ENCODE peak calls at places on chromosome 22, in nine cellular contexts. One of them, this sample, is unnamed.

GRCh38 chr22:24060375-24060788 is 49.3 kb downstream of the CABIN1 start:
- DNase-seq in neural crest cell: no peak
- DNase-seq in GDM1: no peak
- DNase-seq in brain microvascular endothelial cell: peak
- DNase-seq in stimulated activated CD4-positive, alpha-beta T cell treated with anti-CD3 and anti-CD28 coated beads, TNF-alpha, amount 100 ng/mL, for 48 hours: no peak
- DNase-seq in HFF-Myc: peak
- DNase-seq in activated naive CD4-positive, alpha-beta T cell: no peak
- DNase-seq in NCI-H2081: no peak
- DNase-seq in right lobe of liver: no peak
- DNase-seq in this sample: no peak

GRCh38 chr22:47625531-47626427 is 863.3 kb downstream of the TBC1D22A start:
- DNase-seq in neural crest cell: no peak
- DNase-seq in activated naive CD4-positive, alpha-beta T cell: no peak
- DNase-seq in GDM1: no peak
- DNase-seq in HFF-Myc: no peak
- DNase-seq in NCI-H2081: no peak
- DNase-seq in stimulated activated CD4-positive, alpha-beta T cell treated with anti-CD3 and anti-CD28 coated beads, TNF-alpha, amount 100 ng/mL, for 48 hours: no peak
- DNase-seq in brain microvascular endothelial cell: no peak
- DNase-seq in right lobe of liver: no peak
- DNase-seq in this sample: no peak

GRCh38 chr22:21568207-21569075 is 927 bp downstream of the UBE2L3 start:
- DNase-seq in brain microvascular endothelial cell: no peak
- DNase-seq in neural crest cell: peak
- DNase-seq in activated naive CD4-positive, alpha-beta T cell: no peak
- DNase-seq in GDM1: no peak
- DNase-seq in HFF-Myc: no peak
- DNase-seq in NCI-H2081: no peak
- DNase-seq in right lobe of liver: peak
- DNase-seq in stimulated activated CD4-positive, alpha-beta T cell treated with anti-CD3 and anti-CD28 coated beads, TNF-alpha, amount 100 ng/mL, for 48 hours: no peak
- DNase-seq in this sample: no peak

GRCh38 chr22:31896472-31896871 is 47.9 kb upstream of the YWHAH start:
- DNase-seq in brain microvascular endothelial cell: no peak
- DNase-seq in right lobe of liver: no peak
- DNase-seq in stimulated activated CD4-positive, alpha-beta T cell treated with anti-CD3 and anti-CD28 coated beads, TNF-alpha, amount 100 ng/mL, for 48 hours: no peak
- DNase-seq in neural crest cell: no peak
- DNase-seq in HFF-Myc: no peak
- DNase-seq in GDM1: no peak
- DNase-seq in activated naive CD4-positive, alpha-beta T cell: no peak
- DNase-seq in NCI-H2081: no peak
- DNase-seq in this sample: no peak

GRCh38 chr22:49674479-49674830 is 153.2 kb downstream of the BRD1 start:
- DNase-seq in NCI-H2081: no peak
- DNase-seq in neural crest cell: no peak
- DNase-seq in activated naive CD4-positive, alpha-beta T cell: no peak
- DNase-seq in right lobe of liver: no peak
- DNase-seq in brain microvascular endothelial cell: no peak
- DNase-seq in GDM1: no peak
- DNase-seq in HFF-Myc: no peak
- DNase-seq in stimulated activated CD4-positive, alpha-beta T cell treated with anti-CD3 and anti-CD28 coated beads, TNF-alpha, amount 100 ng/mL, for 48 hours: no peak
- DNase-seq in this sample: no peak

GRCh38 chr22:44266811-44267760 is 45.7 kb downstream of the SHISAL1 start:
- DNase-seq in activated naive CD4-positive, alpha-beta T cell: no peak
- DNase-seq in brain microvascular endothelial cell: no peak
- DNase-seq in GDM1: no peak
- DNase-seq in HFF-Myc: no peak
- DNase-seq in right lobe of liver: no peak
- DNase-seq in neural crest cell: no peak
- DNase-seq in stimulated activated CD4-positive, alpha-beta T cell treated with anti-CD3 and anti-CD28 coated beads, TNF-alpha, amount 100 ng/mL, for 48 hours: no peak
- DNase-seq in NCI-H2081: no peak
- DNase-seq in this sample: no peak

GRCh38 chr22:37731804-37732471 is 35.1 kb downstream of the TRIOBP start:
- DNase-seq in brain microvascular endothelial cell: no peak
- DNase-seq in activated naive CD4-positive, alpha-beta T cell: no peak
- DNase-seq in GDM1: peak
- DNase-seq in HFF-Myc: no peak
- DNase-seq in stimulated activated CD4-positive, alpha-beta T cell treated with anti-CD3 and anti-CD28 coated beads, TNF-alpha, amount 100 ng/mL, for 48 hours: no peak
- DNase-seq in neural crest cell: no peak
- DNase-seq in NCI-H2081: no peak
- DNase-seq in right lobe of liver: no peak
- DNase-seq in this sample: no peak

GRCh38 chr22:34841321-34841901 is 224.5 kb upstream of the ISX start:
- DNase-seq in activated naive CD4-positive, alpha-beta T cell: no peak
- DNase-seq in stimulated activated CD4-positive, alpha-beta T cell treated with anti-CD3 and anti-CD28 coated beads, TNF-alpha, amount 100 ng/mL, for 48 hours: no peak
- DNase-seq in brain microvascular endothelial cell: no peak
- DNase-seq in NCI-H2081: no peak
- DNase-seq in neural crest cell: no peak
- DNase-seq in GDM1: no peak
- DNase-seq in HFF-Myc: no peak
- DNase-seq in right lobe of liver: no peak
- DNase-seq in this sample: no peak

GRCh38 chr22:28934026-28934425 is 50.7 kb downstream of the ZNRF3 start:
- DNase-seq in HFF-Myc: no peak
- DNase-seq in right lobe of liver: no peak
- DNase-seq in brain microvascular endothelial cell: no peak
- DNase-seq in neural crest cell: no peak
- DNase-seq in NCI-H2081: no peak
- DNase-seq in activated naive CD4-positive, alpha-beta T cell: no peak
- DNase-seq in GDM1: no peak
- DNase-seq in stimulated activated CD4-positive, alpha-beta T cell treated with anti-CD3 and anti-CD28 coated beads, TNF-alpha, amount 100 ng/mL, for 48 hours: no peak
- DNase-seq in this sample: no peak

GRCh38 chr22:45201678-45202332 is 38.1 kb downstream of the NUP50 start:
- DNase-seq in activated naive CD4-positive, alpha-beta T cell: no peak
- DNase-seq in stimulated activated CD4-positive, alpha-beta T cell treated with anti-CD3 and anti-CD28 coated beads, TNF-alpha, amount 100 ng/mL, for 48 hours: no peak
- DNase-seq in neural crest cell: no peak
- DNase-seq in HFF-Myc: no peak
- DNase-seq in right lobe of liver: no peak
- DNase-seq in NCI-H2081: no peak
- DNase-seq in brain microvascular endothelial cell: peak
- DNase-seq in GDM1: no peak
- DNase-seq in this sample: no peak

GRCh38 chr22:17205432-17205831 is 13.8 kb downstream of the ADA2 start:
- DNase-seq in HFF-Myc: no peak
- DNase-seq in activated naive CD4-positive, alpha-beta T cell: no peak
- DNase-seq in GDM1: no peak
- DNase-seq in right lobe of liver: no peak
- DNase-seq in stimulated activated CD4-positive, alpha-beta T cell treated with anti-CD3 and anti-CD28 coated beads, TNF-alpha, amount 100 ng/mL, for 48 hours: no peak
- DNase-seq in NCI-H2081: no peak
- DNase-seq in neural crest cell: no peak
- DNase-seq in brain microvascular endothelial cell: no peak
- DNase-seq in this sample: peak

GRCh38 chr22:43436536-43437267 is 24.9 kb downstream of the MPPED1 start:
- DNase-seq in NCI-H2081: no peak
- DNase-seq in brain microvascular endothelial cell: no peak
- DNase-seq in GDM1: no peak
- DNase-seq in neural crest cell: no peak
- DNase-seq in stimulated activated CD4-positive, alpha-beta T cell treated with anti-CD3 and anti-CD28 coated beads, TNF-alpha, amount 100 ng/mL, for 48 hours: no peak
- DNase-seq in activated naive CD4-positive, alpha-beta T cell: no peak
- DNase-seq in right lobe of liver: no peak
- DNase-seq in HFF-Myc: no peak
- DNase-seq in this sample: no peak

GRCh38 chr22:25748704-25749103 is 6.7 kb downstream of the MYO18B start:
- DNase-seq in neural crest cell: no peak
- DNase-seq in GDM1: no peak
- DNase-seq in right lobe of liver: peak
- DNase-seq in NCI-H2081: no peak
- DNase-seq in activated naive CD4-positive, alpha-beta T cell: no peak
- DNase-seq in HFF-Myc: no peak
- DNase-seq in stimulated activated CD4-positive, alpha-beta T cell treated with anti-CD3 and anti-CD28 coated beads, TNF-alpha, amount 100 ng/mL, for 48 hours: no peak
- DNase-seq in brain microvascular endothelial cell: no peak
- DNase-seq in this sample: no peak

GRCh38 chr22:44587004-44587793 is 89.2 kb upstream of the RTL6 start:
- DNase-seq in activated naive CD4-positive, alpha-beta T cell: no peak
- DNase-seq in brain microvascular endothelial cell: no peak
- DNase-seq in HFF-Myc: no peak
- DNase-seq in neural crest cell: no peak
- DNase-seq in stimulated activated CD4-positive, alpha-beta T cell treated with anti-CD3 and anti-CD28 coated beads, TNF-alpha, amount 100 ng/mL, for 48 hours: no peak
- DNase-seq in GDM1: no peak
- DNase-seq in right lobe of liver: no peak
- DNase-seq in NCI-H2081: peak
- DNase-seq in this sample: peak

GRCh38 chr22:27718186-27719032 is 83.1 kb downstream of the MN1 start:
- DNase-seq in HFF-Myc: peak
- DNase-seq in activated naive CD4-positive, alpha-beta T cell: no peak
- DNase-seq in NCI-H2081: no peak
- DNase-seq in right lobe of liver: peak
- DNase-seq in GDM1: no peak
- DNase-seq in brain microvascular endothelial cell: peak
- DNase-seq in neural crest cell: no peak
- DNase-seq in stimulated activated CD4-positive, alpha-beta T cell treated with anti-CD3 and anti-CD28 coated beads, TNF-alpha, amount 100 ng/mL, for 48 hours: no peak
- DNase-seq in this sample: peak

GRCh38 chr22:23182289-23183106 is 2.2 kb downstream of the BCR start:
- DNase-seq in activated naive CD4-positive, alpha-beta T cell: no peak
- DNase-seq in stimulated activated CD4-positive, alpha-beta T cell treated with anti-CD3 and anti-CD28 coated beads, TNF-alpha, amount 100 ng/mL, for 48 hours: peak
- DNase-seq in right lobe of liver: no peak
- DNase-seq in HFF-Myc: no peak
- DNase-seq in GDM1: peak
- DNase-seq in brain microvascular endothelial cell: no peak
- DNase-seq in NCI-H2081: no peak
- DNase-seq in neural crest cell: no peak
- DNase-seq in this sample: no peak

GRCh38 chr22:46965552-46966494 is 203.4 kb downstream of the TBC1D22A start:
- DNase-seq in brain microvascular endothelial cell: no peak
- DNase-seq in right lobe of liver: no peak
- DNase-seq in neural crest cell: no peak
- DNase-seq in activated naive CD4-positive, alpha-beta T cell: no peak
- DNase-seq in NCI-H2081: no peak
- DNase-seq in HFF-Myc: no peak
- DNase-seq in stimulated activated CD4-positive, alpha-beta T cell treated with anti-CD3 and anti-CD28 coated beads, TNF-alpha, amount 100 ng/mL, for 48 hours: no peak
- DNase-seq in GDM1: no peak
- DNase-seq in this sample: no peak

GRCh38 chr22:46083383-46084350 is 66.7 kb upstream of the PPARA start:
- DNase-seq in NCI-H2081: no peak
- DNase-seq in brain microvascular endothelial cell: no peak
- DNase-seq in HFF-Myc: no peak
- DNase-seq in GDM1: no peak
- DNase-seq in neural crest cell: no peak
- DNase-seq in right lobe of liver: peak
- DNase-seq in stimulated activated CD4-positive, alpha-beta T cell treated with anti-CD3 and anti-CD28 coated beads, TNF-alpha, amount 100 ng/mL, for 48 hours: no peak
- DNase-seq in activated naive CD4-positive, alpha-beta T cell: no peak
- DNase-seq in this sample: no peak

GRCh38 chr22:27507935-27508504 is 293.5 kb downstream of the MN1 start:
- DNase-seq in right lobe of liver: no peak
- DNase-seq in brain microvascular endothelial cell: no peak
- DNase-seq in GDM1: no peak
- DNase-seq in activated naive CD4-positive, alpha-beta T cell: no peak
- DNase-seq in HFF-Myc: no peak
- DNase-seq in stimulated activated CD4-positive, alpha-beta T cell treated with anti-CD3 and anti-CD28 coated beads, TNF-alpha, amount 100 ng/mL, for 48 hours: no peak
- DNase-seq in NCI-H2081: no peak
- DNase-seq in neural crest cell: no peak
- DNase-seq in this sample: no peak

GRCh38 chr22:45476814-45477213 is 25.9 kb upstream of the FBLN1 start:
- DNase-seq in GDM1: no peak
- DNase-seq in NCI-H2081: no peak
- DNase-seq in right lobe of liver: no peak
- DNase-seq in stimulated activated CD4-positive, alpha-beta T cell treated with anti-CD3 and anti-CD28 coated beads, TNF-alpha, amount 100 ng/mL, for 48 hours: no peak
- DNase-seq in brain microvascular endothelial cell: no peak
- DNase-seq in neural crest cell: no peak
- DNase-seq in activated naive CD4-positive, alpha-beta T cell: no peak
- DNase-seq in HFF-Myc: no peak
- DNase-seq in this sample: no peak

GRCh38 chr22:30824711-30825110 is 130.0 kb downstream of the OSBP2 start:
- DNase-seq in HFF-Myc: no peak
- DNase-seq in right lobe of liver: no peak
- DNase-seq in activated naive CD4-positive, alpha-beta T cell: no peak
- DNase-seq in stimulated activated CD4-positive, alpha-beta T cell treated with anti-CD3 and anti-CD28 coated beads, TNF-alpha, amount 100 ng/mL, for 48 hours: no peak
- DNase-seq in brain microvascular endothelial cell: no peak
- DNase-seq in GDM1: no peak
- DNase-seq in NCI-H2081: no peak
- DNase-seq in neural crest cell: no peak
- DNase-seq in this sample: no peak

GRCh38 chr22:47154621-47155081 is 392.2 kb downstream of the TBC1D22A start:
- DNase-seq in stimulated activated CD4-positive, alpha-beta T cell treated with anti-CD3 and anti-CD28 coated beads, TNF-alpha, amount 100 ng/mL, for 48 hours: no peak
- DNase-seq in activated naive CD4-positive, alpha-beta T cell: no peak
- DNase-seq in HFF-Myc: no peak
- DNase-seq in neural crest cell: no peak
- DNase-seq in GDM1: no peak
- DNase-seq in right lobe of liver: no peak
- DNase-seq in NCI-H2081: no peak
- DNase-seq in brain microvascular endothelial cell: no peak
- DNase-seq in this sample: no peak

GRCh38 chr22:19869497-19870152 is 15.0 kb upstream of the GNB1L start:
- DNase-seq in HFF-Myc: no peak
- DNase-seq in GDM1: no peak
- DNase-seq in activated naive CD4-positive, alpha-beta T cell: no peak
- DNase-seq in stimulated activated CD4-positive, alpha-beta T cell treated with anti-CD3 and anti-CD28 coated beads, TNF-alpha, amount 100 ng/mL, for 48 hours: no peak
- DNase-seq in brain microvascular endothelial cell: no peak
- DNase-seq in NCI-H2081: no peak
- DNase-seq in right lobe of liver: peak
- DNase-seq in neural crest cell: no peak
- DNase-seq in this sample: no peak

GRCh38 chr22:29520851-29521250 is 32.7 kb downstream of the THOC5 start:
- DNase-seq in activated naive CD4-positive, alpha-beta T cell: no peak
- DNase-seq in stimulated activated CD4-positive, alpha-beta T cell treated with anti-CD3 and anti-CD28 coated beads, TNF-alpha, amount 100 ng/mL, for 48 hours: no peak
- DNase-seq in neural crest cell: no peak
- DNase-seq in GDM1: no peak
- DNase-seq in right lobe of liver: no peak
- DNase-seq in brain microvascular endothelial cell: peak
- DNase-seq in NCI-H2081: no peak
- DNase-seq in HFF-Myc: peak
- DNase-seq in this sample: no peak

GRCh38 chr22:23117890-23118646 is 23.7 kb downstream of the RSPH14 start:
- DNase-seq in NCI-H2081: no peak
- DNase-seq in stimulated activated CD4-positive, alpha-beta T cell treated with anti-CD3 and anti-CD28 coated beads, TNF-alpha, amount 100 ng/mL, for 48 hours: no peak
- DNase-seq in brain microvascular endothelial cell: no peak
- DNase-seq in activated naive CD4-positive, alpha-beta T cell: no peak
- DNase-seq in GDM1: no peak
- DNase-seq in HFF-Myc: no peak
- DNase-seq in neural crest cell: no peak
- DNase-seq in right lobe of liver: no peak
- DNase-seq in this sample: no peak

GRCh38 chr22:47620391-47620790 is 857.9 kb downstream of the TBC1D22A start:
- DNase-seq in brain microvascular endothelial cell: no peak
- DNase-seq in stimulated activated CD4-positive, alpha-beta T cell treated with anti-CD3 and anti-CD28 coated beads, TNF-alpha, amount 100 ng/mL, for 48 hours: no peak
- DNase-seq in right lobe of liver: no peak
- DNase-seq in GDM1: no peak
- DNase-seq in NCI-H2081: no peak
- DNase-seq in neural crest cell: no peak
- DNase-seq in HFF-Myc: no peak
- DNase-seq in activated naive CD4-positive, alpha-beta T cell: no peak
- DNase-seq in this sample: no peak

GRCh38 chr22:46350646-46351045 is 15.1 kb downstream of the TRMU start:
- DNase-seq in GDM1: no peak
- DNase-seq in right lobe of liver: no peak
- DNase-seq in neural crest cell: no peak
- DNase-seq in HFF-Myc: no peak
- DNase-seq in brain microvascular endothelial cell: no peak
- DNase-seq in activated naive CD4-positive, alpha-beta T cell: no peak
- DNase-seq in stimulated activated CD4-positive, alpha-beta T cell treated with anti-CD3 and anti-CD28 coated beads, TNF-alpha, amount 100 ng/mL, for 48 hours: no peak
- DNase-seq in NCI-H2081: no peak
- DNase-seq in this sample: no peak

GRCh38 chr22:17562906-17563870 is at the start of gene SLC25A18:
- DNase-seq in activated naive CD4-positive, alpha-beta T cell: no peak
- DNase-seq in neural crest cell: no peak
- DNase-seq in right lobe of liver: peak
- DNase-seq in GDM1: no peak
- DNase-seq in NCI-H2081: no peak
- DNase-seq in brain microvascular endothelial cell: no peak
- DNase-seq in stimulated activated CD4-positive, alpha-beta T cell treated with anti-CD3 and anti-CD28 coated beads, TNF-alpha, amount 100 ng/mL, for 48 hours: no peak
- DNase-seq in HFF-Myc: no peak
- DNase-seq in this sample: no peak